ENCODE peak calls at places on chromosomes 12 and 14, in five cellular contexts. E is heart right ventricle, G is foreskin fibroblast, Q is left ventricle myocardium inferior, V is mesenchymal stem cell. K is an unnamed sample.

GRCh38 chr14:65131176-65131765 is 29.0 kb upstream of the MAX start:
- DNase-seq in V (peak), Q (no peak), G (peak), E (no peak), K (no peak)

GRCh38 chr14:62745496-62745895 is 299.8 kb downstream of the KCNH5 start:
- DNase-seq in Q (no peak), E (no peak), V (peak), G (no peak), K (no peak)

GRCh38 chr14:68065322-68065721 is 245.7 kb downstream of the RAD51B start:
- DNase-seq in V (no peak), E (no peak), Q (no peak), G (no peak), K (no peak)

GRCh38 chr14:77217551-77217950 is 36.0 kb downstream of the TMEM63C start:
- DNase-seq in E (no peak), V (no peak), Q (no peak), G (no peak), K (no peak)

GRCh38 chr12:78835493-78835892 is 29.1 kb upstream of the SYT1 start:
- DNase-seq in Q (no peak), E (no peak), V (no peak), G (no peak), K (no peak)

GRCh38 chr12:60106207-60106606 is 510.4 kb downstream of the SLC16A7 start:
- DNase-seq in E (no peak), G (peak), Q (no peak), V (peak), K (no peak)

GRCh38 chr14:83491091-83491490 is 1957.4 kb upstream of the SEL1L start:
- DNase-seq in V (no peak), E (no peak), Q (no peak), G (no peak), K (no peak)

GRCh38 chr12:25713264-25713663 is 160.2 kb upstream of the LMNTD1 start:
- DNase-seq in G (no peak), E (no peak), V (no peak), Q (no peak), K (no peak)

GRCh38 chr12:132205271-132206092 is 61.2 kb downstream of the NOC4L start:
- DNase-seq in E (no peak), V (no peak), G (peak), Q (no peak), K (no peak)

GRCh38 chr14:99809376-99809775 is 16.2 kb downstream of the EML1 start:
- DNase-seq in Q (peak), V (peak), G (peak), E (peak), K (peak)

GRCh38 chr14:100041274-100041673 is 23.9 kb upstream of the EVL start:
- DNase-seq in Q (no peak), G (no peak), V (no peak), E (no peak), K (no peak)

GRCh38 chr12:84636801-84637285 is 275.8 kb downstream of the SLC6A15 start:
- DNase-seq in V (no peak), G (peak), Q (no peak), E (no peak), K (no peak)

GRCh38 chr14:50865677-50866076 is 6.2 kb upstream of the ABHD12B start:
- DNase-seq in Q (no peak), G (peak), E (no peak), V (peak), K (no peak)

GRCh38 chr12:95201056-95201670 is 16.1 kb downstream of the FGD6 start:
- DNase-seq in E (no peak), Q (no peak), G (peak), V (peak), K (no peak)

GRCh38 chr14:32711103-32711680 is 227.5 kb upstream of the NPAS3 start:
- DNase-seq in Q (no peak), E (no peak), G (peak), V (peak), K (no peak)

GRCh38 chr12:12510141-12510540 is 52.5 kb downstream of the DUSP16 start:
- DNase-seq in Q (no peak), G (peak), V (peak), E (no peak), K (no peak)

GRCh38 chr12:65695077-65695865 is 129.0 kb upstream of the HMGA2 start:
- DNase-seq in G (peak), V (peak), E (no peak), Q (no peak), K (peak)

GRCh38 chr14:100488057-100488456 is 99.2 kb downstream of the BEGAIN start:
- DNase-seq in E (no peak), Q (no peak), G (peak), V (no peak), K (no peak)

GRCh38 chr12:71664411-71665108 is 459 bp downstream of the THAP2 start:
- DNase-seq in E (no peak), V (no peak), G (peak), Q (no peak), K (no peak)

GRCh38 chr12:11650279-11650696 is 814 bp downstream of the ETV6 start:
- DNase-seq in V (no peak), E (no peak), G (no peak), Q (peak), K (peak)

GRCh38 chr12:15497621-15498285 is 175.4 kb downstream of the PTPRO start:
- DNase-seq in Q (no peak), G (no peak), E (no peak), V (no peak), K (no peak)

GRCh38 chr14:54866588-54866987 is 36.0 kb downstream of the GCH1 start:
- DNase-seq in Q (no peak), V (peak), G (no peak), E (no peak), K (no peak)

GRCh38 chr12:131279281-131279921 is 325.7 kb downstream of the ADGRD1 start:
- DNase-seq in V (no peak), Q (peak), E (no peak), G (no peak), K (no peak)

GRCh38 chr12:27645671-27646070 is 50.6 kb upstream of the REP15 start:
- DNase-seq in Q (no peak), G (no peak), V (no peak), E (no peak), K (no peak)

GRCh38 chr14:83467811-83468210 is 1934.2 kb upstream of the SEL1L start:
- DNase-seq in Q (no peak), E (no peak), V (peak), G (peak), K (no peak)

GRCh38 chr14:94113908-94114588 is 3.5 kb downstream of the IFI27 start:
- DNase-seq in G (peak), Q (no peak), E (no peak), V (no peak), K (no peak)

GRCh38 chr14:103688906-103689902 is 26.0 kb downstream of the XRCC3 start:
- DNase-seq in V (no peak), G (peak), Q (peak), E (no peak), K (peak)

GRCh38 chr12:15978431-15978950 is 67.4 kb downstream of the DERA start:
- DNase-seq in Q (no peak), V (peak), G (peak), E (no peak), K (no peak)

GRCh38 chr12:59699408-59700144 is 103.7 kb downstream of the SLC16A7 start:
- DNase-seq in Q (no peak), V (peak), G (peak), E (no peak), K (no peak)

GRCh38 chr12:74365178-74365964 is 172.3 kb upstream of the ATXN7L3B start:
- DNase-seq in V (peak), E (no peak), G (peak), Q (no peak), K (no peak)

GRCh38 chr14:57136669-57137068 is 132.0 kb downstream of the EXOC5 start:
- DNase-seq in V (no peak), Q (peak), G (no peak), E (peak), K (peak)

GRCh38 chr14:80291099-80291498 is 79.8 kb upstream of the DIO2 start:
- DNase-seq in E (no peak), V (no peak), G (no peak), Q (no peak), K (no peak)

GRCh38 chr14:82047777-82048470 is 514.3 kb upstream of the SEL1L start:
- DNase-seq in V (no peak), G (no peak), E (no peak), Q (no peak), K (no peak)

GRCh38 chr12:50922820-50923219 is 29.5 kb upstream of the HIGD1C start:
- DNase-seq in V (peak), E (no peak), G (peak), Q (no peak), K (no peak)

DNA sequence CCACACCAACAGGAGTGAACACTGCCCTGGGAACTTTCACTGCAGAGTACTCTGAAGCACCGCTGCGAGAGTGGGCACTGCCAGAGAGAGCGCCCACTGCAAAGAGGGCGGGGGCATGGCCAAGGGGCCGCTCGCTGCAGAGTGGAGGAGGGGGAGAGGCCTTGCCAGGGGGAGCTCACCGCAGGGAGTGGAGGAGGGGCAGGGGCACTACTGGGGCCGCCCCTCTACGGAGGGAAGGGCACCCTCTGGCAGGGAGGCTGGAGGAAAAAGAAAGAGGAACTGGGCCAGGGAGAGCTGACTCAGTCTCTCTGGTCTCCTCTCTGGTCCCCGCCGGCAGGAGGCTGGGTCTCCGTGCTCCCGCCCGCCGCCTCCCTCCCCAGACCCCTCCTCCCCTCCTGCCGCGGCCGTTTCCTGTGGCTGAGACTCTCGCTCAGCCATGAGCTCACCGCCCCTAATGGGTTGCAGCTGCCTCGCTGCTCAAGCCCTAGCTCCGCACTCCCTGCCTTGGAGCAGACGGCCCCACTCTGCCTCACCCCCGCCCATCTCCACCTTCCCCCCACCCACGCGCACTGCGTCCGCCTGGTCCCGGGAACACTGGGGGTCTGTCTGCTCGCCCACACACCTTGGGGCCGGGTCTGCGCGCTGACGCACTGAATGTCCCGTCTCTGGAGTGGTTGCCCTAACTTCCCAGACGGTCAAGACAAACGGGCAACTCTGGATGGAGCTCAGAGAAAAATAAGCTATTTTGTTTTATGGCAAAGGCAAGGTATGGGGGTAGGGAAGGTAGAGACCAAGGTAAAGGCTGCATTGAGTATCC is 1.3 kb downstream of the ARHGEF40 start:
- DNase-seq in E (peak), Q (peak), V (peak), G (peak), K (peak)
- H3K4me3 ChIP-seq in E (peak), Q (peak), V (peak), G (peak), K (peak)

DNA sequence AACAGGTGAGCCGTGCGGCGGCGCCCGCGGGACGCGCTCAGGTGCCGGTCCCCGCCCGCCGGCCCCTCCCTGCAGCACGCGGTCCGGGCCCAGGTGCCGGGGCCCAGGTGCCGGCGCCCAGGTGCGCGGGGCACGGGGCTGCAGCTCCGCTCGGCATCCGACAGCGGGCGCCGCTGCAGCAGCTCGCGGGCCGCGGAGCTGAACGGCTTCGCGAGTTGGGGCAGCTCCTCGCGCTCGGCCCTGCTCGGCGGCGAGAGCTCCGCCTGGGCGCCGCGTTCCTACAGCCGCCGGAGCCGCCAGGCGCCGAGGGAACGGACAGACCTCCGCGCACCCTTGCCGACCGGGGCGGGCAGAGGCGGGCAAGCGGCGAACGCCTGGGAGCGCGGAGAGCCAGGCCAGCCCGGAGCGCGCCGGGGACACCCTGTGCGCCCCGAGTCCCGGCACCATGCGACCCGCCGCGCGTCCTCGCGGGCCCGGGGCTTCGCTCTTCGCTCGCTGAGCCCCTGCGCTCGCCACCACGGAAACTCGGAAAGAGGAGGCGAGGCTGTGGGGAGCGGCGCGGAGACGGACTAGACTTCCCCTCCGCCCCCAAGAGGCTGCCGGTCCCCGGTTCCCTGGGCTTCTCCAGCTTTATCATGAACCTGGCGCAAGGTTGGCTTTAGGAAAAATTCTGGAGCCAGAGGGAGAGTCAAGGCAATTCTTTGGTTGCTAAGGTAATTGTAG is at the start of gene RGS6:
- DNase-seq in G (peak), E (peak), Q (peak), V (no peak), K (peak)
- H3K4me3 ChIP-seq in G (no peak), E (peak), Q (peak), V (no peak), K (peak)

DNA sequence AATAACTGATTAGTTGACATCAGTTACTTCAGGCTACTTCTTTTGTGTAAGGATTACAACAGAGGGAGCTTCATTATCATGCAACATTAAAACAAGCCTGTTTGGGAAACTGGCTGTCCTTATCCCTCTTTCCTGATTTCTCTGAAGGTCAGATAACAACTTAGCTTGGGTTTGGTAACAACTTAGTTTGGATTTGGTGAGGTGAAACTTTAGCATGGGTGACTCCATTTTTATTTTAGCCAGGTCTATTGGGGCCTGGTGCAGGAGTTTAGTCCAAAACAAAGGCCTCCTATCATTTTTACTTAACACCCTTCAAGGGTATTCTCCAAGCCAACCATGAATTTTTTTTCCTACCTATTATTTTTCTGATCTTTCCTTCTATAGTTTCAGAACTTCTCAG is 1.1 kb upstream of the ZFYVE1 start:
- DNase-seq in G (no peak), E (no peak), Q (no peak), V (no peak), K (no peak)
- H3K4me3 ChIP-seq in G (no peak), E (no peak), Q (no peak), V (no peak), K (no peak)

GRCh38 chr12:104479141-104479662 is 22.5 kb downstream of the CHST11 start:
- DNase-seq in Q (no peak), G (no peak), V (no peak), E (no peak), K (no peak)
- H3K4me3 ChIP-seq in Q (no peak), G (no peak), V (no peak), E (no peak), K (no peak)

GRCh38 chr12:2190896-2191533 is 138.2 kb downstream of the CACNA1C start:
- DNase-seq in Q (no peak), V (no peak), G (no peak), E (no peak), K (no peak)

GRCh38 chr12:2190085-2190484 is 137.3 kb downstream of the CACNA1C start:
- DNase-seq in E (no peak), G (no peak), V (no peak), Q (no peak), K (no peak)

GRCh38 chr12:2191534-2192153 is 138.9 kb downstream of the CACNA1C start:
- DNase-seq in Q (no peak), G (no peak), V (no peak), E (no peak), K (no peak)

GRCh38 chr12:2194060-2194459 is 141.3 kb downstream of the CACNA1C start:
- DNase-seq in Q (no peak), V (no peak), G (no peak), E (no peak), K (no peak)

GRCh38 chr12:2192231-2192630 is 139.4 kb downstream of the CACNA1C start:
- DNase-seq in G (no peak), E (no peak), V (no peak), Q (no peak), K (no peak)
- H3K4me3 ChIP-seq in G (no peak), E (no peak), V (no peak), Q (no peak), K (no peak)

DNA sequence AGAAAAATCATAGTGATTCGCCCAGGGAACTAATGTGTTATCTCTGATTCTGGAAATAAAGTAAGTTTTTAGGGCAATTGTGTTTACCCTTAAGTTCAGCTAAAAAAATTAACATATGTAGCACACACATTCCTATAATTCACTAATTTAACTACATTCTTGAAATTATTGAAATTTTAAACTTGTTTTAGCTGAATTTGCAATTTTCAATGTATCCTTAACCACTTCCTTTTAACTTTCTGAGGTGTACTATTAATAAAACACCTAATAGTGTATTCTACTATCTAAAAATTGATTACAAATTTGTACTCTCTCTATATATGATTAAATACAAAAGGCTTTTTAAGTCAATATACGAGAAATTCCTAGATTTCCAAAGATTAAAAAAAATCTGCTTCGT is 2.2 kb downstream of the KLHL28 start:
- DNase-seq in Q (no peak), G (no peak), V (no peak), E (no peak), K (no peak)
- H3K4me3 ChIP-seq in Q (peak), G (peak), V (peak), E (no peak), K (no peak)

GRCh38 chr12:58463050-58463449 is 457.3 kb downstream of the LRIG3 start:
- DNase-seq in E (no peak), V (no peak), Q (no peak), G (no peak), K (no peak)

GRCh38 chr12:58455146-58455545 is 465.2 kb downstream of the LRIG3 start:
- DNase-seq in Q (no peak), G (peak), V (no peak), E (no peak), K (no peak)

GRCh38 chr12:58459191-58459590 is 461.1 kb downstream of the LRIG3 start:
- DNase-seq in Q (no peak), G (peak), V (no peak), E (no peak), K (no peak)

GRCh38 chr12:58453306-58453705 is 467.0 kb downstream of the LRIG3 start:
- DNase-seq in Q (no peak), G (peak), V (no peak), E (no peak), K (no peak)

GRCh38 chr12:58458093-58458492 is 462.2 kb downstream of the LRIG3 start:
- DNase-seq in V (peak), E (no peak), Q (no peak), G (peak), K (no peak)
- H3K4me3 ChIP-seq in V (no peak), E (no peak), Q (no peak), G (no peak), K (no peak)

GRCh38 chr14:89383171-89383845 is 33.7 kb downstream of the FOXN3 start:
- DNase-seq in V (no peak), G (no peak), Q (no peak), E (no peak), K (no peak)
- H3K4me3 ChIP-seq in V (no peak), G (no peak), Q (no peak), E (no peak), K (no peak)

GRCh38 chr12:114405199-114405448 is 820 bp downstream of the TBX5 start:
- DNase-seq in G (no peak), E (no peak), Q (no peak), V (no peak), K (no peak)
- H3K4me3 ChIP-seq in G (peak), E (peak), Q (peak), V (peak), K (peak)

K was measured in right cardiac atrium.